ENCODE peak calls at places on chromosomes 3 and 15, in eight cellular contexts. T, M, U, E, D, N, P and Y are unnamed samples. For H3K4me1, the result is how much of the 10 kb centered on the place peaks cover.

GRCh38 chr3:104629038-104629437 is 737.7 kb upstream of the ALCAM start:
- DNase-seq in T (no peak), M (no peak), U (no peak), E (no peak), D (no peak), N (no peak), P (peak), Y (no peak)

GRCh38 chr3:161139686-161140085 is 34.5 kb upstream of the B3GALNT1 start:
- DNase-seq in T (no peak), M (no peak), U (no peak), E (no peak), D (no peak), N (no peak), P (no peak), Y (no peak)

GRCh38 chr3:9214185-9214584 is 35.3 kb downstream of the SRGAP3 start:
- DNase-seq in T (no peak), M (no peak), U (no peak), E (no peak), D (no peak), N (no peak), P (peak), Y (no peak)

GRCh38 chr15:40787991-40788390 is 18.2 kb downstream of the C15orf62 start:
- DNase-seq in T (peak), M (no peak), U (no peak), E (no peak), D (peak), N (peak), P (no peak), Y (peak)

GRCh38 chr3:33438871-33439270 is 1.3 kb downstream of the UBP1 start:
- DNase-seq in T (no peak), M (no peak), U (peak), E (no peak), D (no peak), N (no peak), P (peak), Y (no peak)

GRCh38 chr15:98758224-98758623 is 109.9 kb downstream of the IGF1R start:
- DNase-seq in T (no peak), M (no peak), U (no peak), E (no peak), D (no peak), N (no peak), P (no peak), Y (no peak)

GRCh38 chr3:48301814-48302194 is 31.7 kb downstream of the SPINK8 start:
- DNase-seq in T (peak), M (no peak), U (peak), E (no peak), D (no peak), N (no peak), P (peak), Y (no peak)

GRCh38 chr15:60374209-60374608 is 23.6 kb downstream of the ANXA2 start:
- DNase-seq in T (no peak), M (no peak), U (no peak), E (no peak), D (no peak), N (no peak), P (peak), Y (no peak)

GRCh38 chr3:132343018-132343612 is 25.9 kb downstream of the ACP3 start:
- DNase-seq in T (no peak), M (peak), U (peak), E (no peak), D (peak), N (no peak), P (peak), Y (peak)

GRCh38 chr3:63845215-63845614 is 18.4 kb downstream of the THOC7 start:
- DNase-seq in T (no peak), M (no peak), U (no peak), E (no peak), D (no peak), N (no peak), P (no peak), Y (no peak)

GRCh38 chr3:13197795-13198194 is 124.6 kb upstream of the IQSEC1 start:
- DNase-seq in T (no peak), M (no peak), U (no peak), E (no peak), D (no peak), N (no peak), P (no peak), Y (peak)

GRCh38 chr15:59616390-59616789 is 4.8 kb downstream of the GCNT3 start:
- DNase-seq in T (no peak), M (no peak), U (no peak), E (no peak), D (no peak), N (no peak), P (no peak), Y (no peak)

GRCh38 chr3:16484216-16484615 is 29.3 kb downstream of the RFTN1 start:
- DNase-seq in T (no peak), M (no peak), U (no peak), E (no peak), D (no peak), N (no peak), P (peak), Y (peak)

GRCh38 chr15:40590635-40591105 is 3.4 kb upstream of the KNL1 start:
- DNase-seq in T (no peak), M (no peak), U (no peak), E (no peak), D (no peak), N (no peak), P (peak), Y (no peak)

GRCh38 chr15:20349774-20350498 is 191.7 kb downstream of the GOLGA6L6 start:
- DNase-seq in T (no peak), M (no peak), U (no peak), E (peak), D (no peak), N (peak), P (no peak), Y (no peak)

GRCh38 chr15:73716417-73716816 is 32.2 kb downstream of the CD276 start:
- DNase-seq in T (peak), M (no peak), U (no peak), E (no peak), D (no peak), N (no peak), P (no peak), Y (no peak)

GRCh38 chr3:56294316-56294715 is 174.0 kb downstream of the ERC2 start:
- DNase-seq in T (no peak), M (no peak), U (no peak), E (no peak), D (no peak), N (no peak), P (no peak), Y (no peak)

GRCh38 chr3:106823706-106824105 is 553.5 kb upstream of the CCDC54 start:
- DNase-seq in T (no peak), M (no peak), U (no peak), E (no peak), D (no peak), N (no peak), P (no peak), Y (no peak)

GRCh38 chr3:43978708-43979107 is 263.0 kb upstream of the TOPAZ1 start:
- DNase-seq in T (no peak), M (no peak), U (no peak), E (no peak), D (no peak), N (no peak), P (no peak), Y (no peak)
- H3K27ac ChIP-seq in T (no peak), M (no peak), U (no peak), E (no peak), D (no peak), N (no peak), P (no peak), Y (no peak)

GRCh38 chr15:47728886-47729285 is 11.6 kb downstream of the SEMA6D start:
- DNase-seq in T (no peak), M (no peak), U (no peak), E (no peak), D (no peak), N (no peak), P (no peak), Y (no peak)
- H3K4me1 ChIP-seq in T (under half), M (under half), U (under half), E (under half), D (under half), N (under half), P (under half), Y (under half)

GRCh38 chr3:111978493-111978832 is 363 bp upstream of the ABHD10 start:
- DNase-seq in T (no peak), M (no peak), U (no peak), E (no peak), D (no peak), N (no peak), P (no peak), Y (no peak)

GRCh38 chr3:111972891-111973290 is 5.9 kb upstream of the ABHD10 start:
- DNase-seq in T (no peak), M (no peak), U (no peak), E (no peak), D (no peak), N (no peak), P (no peak), Y (no peak)

GRCh38 chr3:111975131-111975530 is 3.7 kb upstream of the ABHD10 start:
- DNase-seq in T (no peak), M (no peak), U (no peak), E (no peak), D (no peak), N (no peak), P (no peak), Y (no peak)

GRCh38 chr3:111978833-111979688 is at the start of gene ABHD10:
- DNase-seq in T (peak), M (peak), U (peak), E (peak), D (peak), N (peak), P (peak), Y (peak)

GRCh38 chr3:111976254-111976653 is 2.6 kb upstream of the ABHD10 start:
- DNase-seq in T (no peak), M (no peak), U (no peak), E (no peak), D (no peak), N (no peak), P (no peak), Y (no peak)
- H3K27ac ChIP-seq in T (no peak), M (no peak), U (no peak), E (no peak), D (no peak), N (no peak), P (no peak), Y (no peak)

GRCh38 chr3:190088890-190089289 is 31.8 kb downstream of the P3H2 start:
- DNase-seq in T (no peak), M (no peak), U (no peak), E (no peak), D (no peak), N (no peak), P (peak), Y (no peak)
- H3K4me1 ChIP-seq in T (under half), M (under half), U (under half), E (under half), D (under half), N (under half), P (under half), Y (under half)

GRCh38 chr15:34730701-34731100 is 24.1 kb downstream of the GJD2 start:
- DNase-seq in T (no peak), M (no peak), U (no peak), E (no peak), D (no peak), N (no peak), P (no peak), Y (no peak)

GRCh38 chr15:34729886-34730285 is 24.9 kb downstream of the GJD2 start:
- DNase-seq in T (no peak), M (no peak), U (no peak), E (no peak), D (no peak), N (no peak), P (no peak), Y (no peak)

GRCh38 chr15:34726407-34727100 is 28.2 kb downstream of the GJD2 start:
- DNase-seq in T (no peak), M (no peak), U (no peak), E (no peak), D (no peak), N (no peak), P (peak), Y (no peak)

GRCh38 chr15:34732430-34732829 is 22.4 kb downstream of the GJD2 start:
- DNase-seq in T (no peak), M (no peak), U (no peak), E (no peak), D (no peak), N (no peak), P (no peak), Y (no peak)

DNA sequence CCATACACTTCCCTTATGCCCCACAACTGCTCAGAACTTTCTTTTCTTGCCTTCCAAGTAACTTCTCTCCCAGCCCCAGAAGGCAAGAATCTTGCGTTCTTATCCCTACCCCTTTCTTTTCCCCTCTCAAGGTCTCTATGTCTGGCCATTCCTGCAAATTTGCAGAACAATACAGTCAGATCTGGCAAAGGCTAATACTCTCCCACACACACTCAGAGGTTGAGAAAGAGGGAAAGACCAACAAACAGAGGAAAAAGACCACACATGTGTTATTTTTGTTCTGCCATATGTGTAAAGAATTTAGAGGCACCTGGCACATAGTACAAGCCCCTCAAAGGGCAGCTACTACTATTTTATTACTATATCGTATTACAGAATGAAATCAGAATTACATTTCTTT is 25.7 kb downstream of the GJD2 start:
- DNase-seq in T (no peak), M (no peak), U (no peak), E (no peak), D (no peak), N (no peak), P (peak), Y (no peak)
- H3K27ac ChIP-seq in T (no peak), M (no peak), U (no peak), E (no peak), D (no peak), N (no peak), P (no peak), Y (no peak)